ENCODE peak calls at places on chromosomes 11 and 22, in nine cellular contexts. H, X, B, G, U, R, E, N and O are unnamed samples.
A peak's percentile ranks its signal among the peaks of the same experiment; 100 is the strongest.

GRCh38 chr11:123231263-123231662 is 36.2 kb upstream of the CLMP start:
- DNase-seq in H (no peak), X (no peak), B (peak; percentile 38), G (no peak), U (no peak), R (no peak), E (no peak), N (peak; percentile 28), O (no peak)

GRCh38 chr11:23364076-23364475 is 503.8 kb upstream of the CCDC179 start:
- DNase-seq in H (no peak), X (no peak), B (no peak), G (no peak), U (no peak), R (no peak), E (no peak), N (no peak), O (no peak)

GRCh38 chr11:116925050-116925449 is 87.6 kb upstream of the APOA1 start:
- DNase-seq in H (no peak), X (no peak), B (no peak), G (no peak), U (no peak), R (no peak), E (no peak), N (no peak), O (peak; percentile 45)

GRCh38 chr11:63762662-63763505 is 5.7 kb downstream of the ZFTA start:
- DNase-seq in H (no peak), X (peak; percentile 54), B (no peak), G (no peak), U (no peak), R (peak; percentile 85), E (no peak), N (no peak), O (peak; percentile 51)

GRCh38 chr22:20121856-20122415 is 4.9 kb upstream of the TRMT2A start:
- DNase-seq in H (no peak), X (no peak), B (no peak), G (no peak), U (no peak), R (no peak), E (no peak), N (no peak), O (no peak)

GRCh38 chr11:126355926-126356897 is 726 bp downstream of the ST3GAL4 start:
- DNase-seq in H (no peak), X (no peak), B (no peak), G (no peak), U (no peak), R (peak; percentile 80), E (no peak), N (peak; percentile 21), O (no peak)

GRCh38 chr22:29310863-29311339 is 4.5 kb downstream of the GAS2L1 start:
- DNase-seq in H (no peak), X (peak; percentile 89), B (peak; percentile 91), G (peak; percentile 96), U (no peak), R (peak; percentile 98), E (peak; percentile 87), N (peak; percentile 73), O (peak; percentile 92)

GRCh38 chr11:134282121-134283045 is 6.2 kb downstream of the GLB1L3 start:
- DNase-seq in H (no peak), X (peak; percentile 55), B (no peak), G (no peak), U (no peak), R (no peak), E (no peak), N (no peak), O (no peak)

GRCh38 chr11:103744496-103745153 is 291.8 kb upstream of the DDI1 start:
- DNase-seq in H (peak; percentile 8), X (no peak), B (no peak), G (no peak), U (no peak), R (no peak), E (no peak), N (no peak), O (no peak)

GRCh38 chr11:118152020-118152551 is 537 bp downstream of the SCN4B start:
- DNase-seq in H (no peak), X (no peak), B (no peak), G (no peak), U (no peak), R (no peak), E (no peak), N (no peak), O (no peak)

GRCh38 chr11:58927393-58928081 is 11.8 kb upstream of the GLYATL1 start:
- DNase-seq in H (no peak), X (peak; percentile 56), B (no peak), G (no peak), U (peak; percentile 95), R (no peak), E (no peak), N (peak; percentile 24), O (peak; percentile 43)

GRCh38 chr22:22890085-22890484 is 2.5 kb downstream of the IGLL5 start:
- DNase-seq in H (no peak), X (no peak), B (no peak), G (no peak), U (no peak), R (no peak), E (peak; percentile 54), N (no peak), O (no peak)

GRCh38 chr11:106668147-106668546 is 350.1 kb downstream of the GUCY1A2 start:
- DNase-seq in H (no peak), X (no peak), B (no peak), G (no peak), U (no peak), R (no peak), E (no peak), N (no peak), O (no peak)

GRCh38 chr11:2788751-2789140 is 89.0 kb upstream of the KCNQ1OT1 start:
- DNase-seq in H (no peak), X (peak; percentile 34), B (no peak), G (no peak), U (no peak), R (no peak), E (no peak), N (no peak), O (peak; percentile 7)

DNA sequence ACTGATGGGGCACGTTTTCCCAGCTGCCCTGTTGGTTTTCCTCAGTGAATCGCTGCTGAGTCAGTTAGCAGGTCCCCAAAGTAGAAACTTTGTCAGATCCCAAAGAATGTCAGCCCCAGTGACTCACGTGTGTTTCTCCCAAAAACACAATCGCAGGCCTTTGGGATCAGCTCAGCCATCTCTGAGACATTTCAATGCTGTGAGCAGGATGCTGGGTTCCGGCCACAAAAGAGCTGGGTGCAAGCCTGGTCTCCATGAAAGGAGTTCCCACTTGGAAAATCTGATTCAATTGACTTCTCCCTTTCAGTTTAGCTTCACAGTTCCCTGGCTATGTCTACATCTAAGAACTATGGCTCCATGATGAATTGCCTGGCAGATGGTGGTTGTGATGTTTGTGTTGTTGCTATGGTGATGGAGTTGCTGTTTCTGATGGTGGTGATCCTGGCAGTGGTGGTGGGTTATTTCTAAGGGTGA is 28.0 kb downstream of the MYEOV start:
- DNase-seq in H (no peak), X (no peak), B (no peak), G (no peak), U (no peak), R (peak; percentile 39), E (no peak), N (no peak), O (no peak)
- H3K27ac ChIP-seq in H (no peak overlapping the region), X (no peak overlapping the region), B (peak overlapping the region; percentile 85), G (no peak overlapping the region), U (no peak overlapping the region), R (no peak overlapping the region), E (no peak overlapping the region), N (no peak overlapping the region), O (no peak overlapping the region)

DNA sequence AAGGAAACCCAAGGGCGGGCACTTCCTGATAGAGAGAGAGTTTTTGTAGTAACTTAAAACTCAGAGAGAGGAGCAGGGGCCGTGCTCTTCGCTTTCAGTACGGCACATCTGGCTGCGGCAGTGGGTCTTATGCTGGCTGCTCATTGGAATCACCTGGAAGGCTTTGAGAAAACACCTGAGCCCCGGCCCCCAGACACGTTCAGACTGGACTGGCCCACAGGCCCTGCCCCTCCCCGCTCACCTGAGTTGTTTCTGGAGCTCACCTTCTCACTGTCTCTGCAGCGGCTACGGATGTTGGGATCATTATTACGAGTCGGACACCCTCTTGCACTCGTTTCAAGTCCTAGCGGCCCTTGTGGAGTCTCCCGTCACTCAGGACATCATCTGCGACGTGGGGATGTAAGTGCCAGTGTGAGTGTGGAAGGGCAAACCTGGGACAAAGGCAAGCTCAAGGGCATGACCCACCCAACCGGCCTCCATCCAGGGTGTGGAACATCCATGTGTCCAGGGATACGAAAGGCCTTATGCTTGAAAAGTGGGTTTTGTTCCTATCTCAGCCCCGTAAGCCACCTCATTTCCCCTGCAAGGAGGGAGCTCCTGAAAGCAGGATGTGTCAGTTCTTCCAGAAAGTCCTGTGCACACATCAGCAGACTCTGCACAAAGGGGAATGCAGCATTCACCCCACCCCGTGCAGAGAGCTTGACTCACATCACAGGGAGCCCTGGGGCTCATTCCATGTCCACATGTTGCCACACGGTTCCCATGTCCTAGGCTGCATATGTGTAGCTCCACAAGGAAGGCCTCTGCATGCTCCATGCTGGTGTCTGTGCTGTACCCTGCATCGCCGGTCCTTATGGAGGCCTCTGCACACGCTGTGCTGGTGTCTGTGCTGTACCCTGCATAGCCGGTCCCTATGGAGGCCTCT is 5.4 kb downstream of the NADSYN1 start:
- DNase-seq in H (no peak), X (no peak), B (no peak), G (no peak), U (no peak), R (no peak), E (no peak), N (no peak), O (no peak)
- TF ChIP-seq EP300 in H (no peak), X (no peak), B (no peak), G (no peak), U (no peak), R (no peak), E (no peak), N (no peak), O (no peak)

GRCh38 chr11:14520086-14520901 is at the start of gene PSMA1:
- DNase-seq in H (peak; percentile 76), X (peak; percentile 95), B (peak; percentile 91), G (peak; percentile 89), U (peak; percentile 91), R (peak; percentile 97), E (peak; percentile 82), N (peak; percentile 94), O (peak; percentile 96)
- TF ChIP-seq POLR2A in H (peak; percentile 92), X (no peak), B (peak; percentile 48), G (peak; percentile 30), U (peak; percentile 88), R (peak; percentile 37), E (peak; percentile 93), N (peak; percentile 79), O (peak; percentile 71)

DNA sequence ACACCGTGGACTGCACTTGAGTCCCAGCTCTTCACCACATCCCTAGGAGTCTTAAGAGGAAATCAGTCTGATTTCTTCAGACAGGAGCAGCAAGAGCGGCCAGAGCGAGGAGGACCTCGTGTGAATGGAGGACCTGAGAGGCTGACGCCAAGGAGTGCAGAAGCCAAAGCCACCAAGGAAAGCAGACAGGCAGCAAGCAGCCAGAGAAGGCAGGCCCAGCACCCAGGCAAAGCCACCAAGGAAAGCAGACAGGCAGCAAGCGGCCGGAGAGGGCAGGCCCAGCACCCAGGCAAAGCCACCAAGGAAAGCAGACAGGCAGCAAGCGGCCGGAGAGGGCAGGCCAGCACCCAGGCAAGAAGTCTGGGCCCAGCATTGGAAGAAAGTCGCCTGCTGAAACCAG is 11.8 kb downstream of the CYB561A3 start:
- DNase-seq in H (no peak), X (no peak), B (no peak), G (no peak), U (no peak), R (no peak), E (no peak), N (no peak), O (no peak)
- H3K27ac ChIP-seq in H (no peak overlapping the region), X (no peak overlapping the region), B (no peak overlapping the region), G (no peak overlapping the region), U (no peak overlapping the region), R (no peak overlapping the region), E (no peak overlapping the region), N (no peak overlapping the region), O (no peak overlapping the region)